ENCODE peak calls at places on chromosome 21, in eight cellular contexts. One of them, this sample, is unnamed.

GRCh38 chr21:46459356-46460112 is 843 bp downstream of the DIP2A start:
- DNase-seq in testis: peak
- DNase-seq in foreskin fibroblast: peak
- DNase-seq in CD8-positive, alpha-beta T cell: no peak
- DNase-seq in tibial artery: peak
- DNase-seq in fibroblast of mammary gland: peak
- DNase-seq in endodermal cell: peak
- DNase-seq in choroid plexus epithelial cell: peak
- DNase-seq in this sample: peak

GRCh38 chr21:43195131-43196021 is 26.6 kb downstream of the CRYAA start:
- DNase-seq in CD8-positive, alpha-beta T cell: peak
- DNase-seq in foreskin fibroblast: no peak
- DNase-seq in tibial artery: no peak
- DNase-seq in testis: peak
- DNase-seq in endodermal cell: peak
- DNase-seq in fibroblast of mammary gland: peak
- DNase-seq in choroid plexus epithelial cell: peak
- DNase-seq in this sample: peak

GRCh38 chr21:34969431-34970036 is 79.6 kb downstream of the RUNX1 start:
- DNase-seq in foreskin fibroblast: no peak
- DNase-seq in choroid plexus epithelial cell: no peak
- DNase-seq in testis: no peak
- DNase-seq in CD8-positive, alpha-beta T cell: no peak
- DNase-seq in fibroblast of mammary gland: no peak
- DNase-seq in endodermal cell: no peak
- DNase-seq in tibial artery: no peak
- DNase-seq in this sample: peak

GRCh38 chr21:37450385-37451044 is 83.9 kb downstream of the DYRK1A start:
- DNase-seq in choroid plexus epithelial cell: peak
- DNase-seq in endodermal cell: no peak
- DNase-seq in fibroblast of mammary gland: peak
- DNase-seq in tibial artery: no peak
- DNase-seq in testis: no peak
- DNase-seq in foreskin fibroblast: peak
- DNase-seq in CD8-positive, alpha-beta T cell: no peak
- DNase-seq in this sample: no peak

GRCh38 chr21:35428489-35428888 is 379.4 kb upstream of the RUNX1 start:
- DNase-seq in choroid plexus epithelial cell: peak
- DNase-seq in fibroblast of mammary gland: peak
- DNase-seq in endodermal cell: peak
- DNase-seq in foreskin fibroblast: peak
- DNase-seq in tibial artery: peak
- DNase-seq in CD8-positive, alpha-beta T cell: peak
- DNase-seq in testis: peak
- DNase-seq in this sample: peak

GRCh38 chr21:38212716-38213115 is 44.1 kb upstream of the KCNJ15 start:
- DNase-seq in foreskin fibroblast: no peak
- DNase-seq in endodermal cell: no peak
- DNase-seq in fibroblast of mammary gland: no peak
- DNase-seq in tibial artery: no peak
- DNase-seq in CD8-positive, alpha-beta T cell: no peak
- DNase-seq in choroid plexus epithelial cell: no peak
- DNase-seq in testis: no peak
- DNase-seq in this sample: no peak

GRCh38 chr21:35222541-35222941 is 173.4 kb upstream of the RUNX1 start:
- DNase-seq in CD8-positive, alpha-beta T cell: no peak
- DNase-seq in testis: no peak
- DNase-seq in fibroblast of mammary gland: no peak
- DNase-seq in endodermal cell: no peak
- DNase-seq in foreskin fibroblast: peak
- DNase-seq in tibial artery: no peak
- DNase-seq in choroid plexus epithelial cell: peak
- DNase-seq in this sample: no peak

GRCh38 chr21:34029724-34030528 is 43.5 kb upstream of the MRPS6 start:
- DNase-seq in foreskin fibroblast: peak
- DNase-seq in endodermal cell: peak
- DNase-seq in CD8-positive, alpha-beta T cell: peak
- DNase-seq in fibroblast of mammary gland: peak
- DNase-seq in testis: peak
- DNase-seq in choroid plexus epithelial cell: peak
- DNase-seq in tibial artery: no peak
- DNase-seq in this sample: peak

GRCh38 chr21:27076035-27076434 is 109.1 kb upstream of the ADAMTS5 start:
- DNase-seq in testis: no peak
- DNase-seq in foreskin fibroblast: no peak
- DNase-seq in choroid plexus epithelial cell: peak
- DNase-seq in tibial artery: no peak
- DNase-seq in CD8-positive, alpha-beta T cell: no peak
- DNase-seq in fibroblast of mammary gland: no peak
- DNase-seq in endodermal cell: no peak
- DNase-seq in this sample: no peak

GRCh38 chr21:25555492-25555891 is 51.8 kb downstream of the MRPL39 start:
- DNase-seq in testis: no peak
- DNase-seq in choroid plexus epithelial cell: no peak
- DNase-seq in fibroblast of mammary gland: no peak
- DNase-seq in endodermal cell: no peak
- DNase-seq in foreskin fibroblast: no peak
- DNase-seq in CD8-positive, alpha-beta T cell: no peak
- DNase-seq in tibial artery: no peak
- DNase-seq in this sample: no peak

GRCh38 chr21:18443686-18444085 is 40.1 kb upstream of the TMPRSS15 start:
- DNase-seq in tibial artery: no peak
- DNase-seq in fibroblast of mammary gland: no peak
- DNase-seq in endodermal cell: no peak
- DNase-seq in foreskin fibroblast: no peak
- DNase-seq in testis: no peak
- DNase-seq in CD8-positive, alpha-beta T cell: no peak
- DNase-seq in choroid plexus epithelial cell: no peak
- DNase-seq in this sample: no peak

GRCh38 chr21:22842875-22843274 is 1844.7 kb downstream of the NCAM2 start:
- DNase-seq in endodermal cell: peak
- DNase-seq in CD8-positive, alpha-beta T cell: no peak
- DNase-seq in testis: no peak
- DNase-seq in foreskin fibroblast: no peak
- DNase-seq in fibroblast of mammary gland: no peak
- DNase-seq in tibial artery: no peak
- DNase-seq in choroid plexus epithelial cell: no peak
- DNase-seq in this sample: no peak

GRCh38 chr21:34579411-34579810 is 35.5 kb downstream of the RCAN1 start:
- DNase-seq in tibial artery: no peak
- DNase-seq in CD8-positive, alpha-beta T cell: no peak
- DNase-seq in foreskin fibroblast: peak
- DNase-seq in fibroblast of mammary gland: peak
- DNase-seq in testis: no peak
- DNase-seq in choroid plexus epithelial cell: peak
- DNase-seq in endodermal cell: peak
- DNase-seq in this sample: peak

GRCh38 chr21:42164064-42164789 is 54.7 kb upstream of the ABCG1 start:
- DNase-seq in testis: peak
- DNase-seq in foreskin fibroblast: peak
- DNase-seq in CD8-positive, alpha-beta T cell: peak
- DNase-seq in endodermal cell: peak
- DNase-seq in choroid plexus epithelial cell: peak
- DNase-seq in fibroblast of mammary gland: no peak
- DNase-seq in tibial artery: peak
- DNase-seq in this sample: no peak

GRCh38 chr21:42163511-42163863 is 55.5 kb upstream of the ABCG1 start:
- DNase-seq in endodermal cell: no peak
- DNase-seq in choroid plexus epithelial cell: no peak
- DNase-seq in CD8-positive, alpha-beta T cell: no peak
- DNase-seq in testis: no peak
- DNase-seq in tibial artery: no peak
- DNase-seq in foreskin fibroblast: no peak
- DNase-seq in fibroblast of mammary gland: no peak
- DNase-seq in this sample: no peak

GRCh38 chr21:42162831-42163510 is 56.0 kb upstream of the ABCG1 start:
- DNase-seq in tibial artery: no peak
- DNase-seq in foreskin fibroblast: no peak
- DNase-seq in endodermal cell: peak
- DNase-seq in fibroblast of mammary gland: peak
- DNase-seq in testis: no peak
- DNase-seq in choroid plexus epithelial cell: no peak
- DNase-seq in CD8-positive, alpha-beta T cell: no peak
- DNase-seq in this sample: no peak

GRCh38 chr21:42165901-42166300 is 53.0 kb upstream of the ABCG1 start:
- DNase-seq in CD8-positive, alpha-beta T cell: no peak
- DNase-seq in fibroblast of mammary gland: no peak
- DNase-seq in testis: peak
- DNase-seq in choroid plexus epithelial cell: no peak
- DNase-seq in foreskin fibroblast: no peak
- DNase-seq in tibial artery: no peak
- DNase-seq in endodermal cell: peak
- DNase-seq in this sample: no peak

GRCh38 chr21:42164818-42165217 is 54.1 kb upstream of the ABCG1 start:
- DNase-seq in fibroblast of mammary gland: no peak
- DNase-seq in foreskin fibroblast: no peak
- DNase-seq in CD8-positive, alpha-beta T cell: no peak
- DNase-seq in tibial artery: no peak
- DNase-seq in endodermal cell: no peak
- DNase-seq in choroid plexus epithelial cell: no peak
- DNase-seq in testis: no peak
- DNase-seq in this sample: no peak
- H3K4me3 ChIP-seq in fibroblast of mammary gland: no peak
- H3K4me3 ChIP-seq in foreskin fibroblast: no peak
- H3K4me3 ChIP-seq in CD8-positive, alpha-beta T cell: no peak
- H3K4me3 ChIP-seq in tibial artery: no peak
- H3K4me3 ChIP-seq in endodermal cell: no peak
- H3K4me3 ChIP-seq in choroid plexus epithelial cell: no peak
- H3K4me3 ChIP-seq in testis: no peak
- H3K4me3 ChIP-seq in this sample: no peak

DNA sequence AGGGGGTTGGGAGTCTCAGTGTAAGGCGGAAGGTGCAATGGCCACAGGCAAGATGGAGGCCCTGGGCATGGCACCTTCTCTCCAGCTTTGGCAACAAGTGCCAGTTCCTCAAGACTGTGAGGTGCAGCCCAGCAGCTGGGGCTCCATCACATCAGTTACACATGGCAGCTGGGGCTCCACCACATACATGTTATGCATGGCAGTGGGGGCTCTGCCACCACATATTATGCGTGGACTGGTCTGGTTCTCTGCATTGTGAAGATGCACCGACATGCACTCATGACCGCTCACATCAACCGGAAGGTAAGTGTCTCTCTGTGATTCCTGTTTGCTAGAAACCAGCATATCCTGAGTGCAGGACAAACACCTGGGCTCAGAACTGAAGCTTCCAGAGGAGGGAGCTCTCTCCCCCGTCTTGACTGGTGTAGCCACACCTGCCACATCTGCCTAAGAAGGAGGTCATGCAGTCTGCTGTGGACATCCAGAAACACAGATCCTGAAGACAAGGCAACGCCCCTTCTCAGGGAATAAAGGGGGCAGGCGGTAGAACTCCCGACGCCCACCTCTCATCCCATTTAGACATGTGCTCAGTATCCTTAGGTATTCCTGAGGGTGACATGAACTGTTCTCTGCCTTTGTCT is 104.1 kb upstream of the TMPRSS2 start:
- DNase-seq in choroid plexus epithelial cell: peak
- DNase-seq in foreskin fibroblast: peak
- DNase-seq in CD8-positive, alpha-beta T cell: no peak
- DNase-seq in endodermal cell: peak
- DNase-seq in testis: no peak
- DNase-seq in fibroblast of mammary gland: peak
- DNase-seq in tibial artery: no peak
- DNase-seq in this sample: no peak
- TF ChIP-seq CTCF in choroid plexus epithelial cell: peak
- TF ChIP-seq CTCF in foreskin fibroblast: peak
- TF ChIP-seq CTCF in CD8-positive, alpha-beta T cell: no peak
- TF ChIP-seq CTCF in endodermal cell: no peak
- TF ChIP-seq CTCF in testis: no peak
- TF ChIP-seq CTCF in fibroblast of mammary gland: peak
- TF ChIP-seq CTCF in tibial artery: no peak
- TF ChIP-seq CTCF in this sample: no peak

GRCh38 chr21:30306821-30307330 is 13.2 kb downstream of the KRTAP26-1 start:
- DNase-seq in CD8-positive, alpha-beta T cell: no peak
- DNase-seq in choroid plexus epithelial cell: no peak
- DNase-seq in fibroblast of mammary gland: no peak
- DNase-seq in tibial artery: no peak
- DNase-seq in foreskin fibroblast: no peak
- DNase-seq in testis: no peak
- DNase-seq in endodermal cell: no peak
- DNase-seq in this sample: no peak

GRCh38 chr21:30305136-30305535 is 15.0 kb downstream of the KRTAP26-1 start:
- DNase-seq in endodermal cell: no peak
- DNase-seq in fibroblast of mammary gland: no peak
- DNase-seq in testis: no peak
- DNase-seq in CD8-positive, alpha-beta T cell: no peak
- DNase-seq in choroid plexus epithelial cell: no peak
- DNase-seq in foreskin fibroblast: no peak
- DNase-seq in tibial artery: no peak
- DNase-seq in this sample: no peak
- H3K4me3 ChIP-seq in endodermal cell: no peak
- H3K4me3 ChIP-seq in fibroblast of mammary gland: no peak
- H3K4me3 ChIP-seq in testis: no peak
- H3K4me3 ChIP-seq in CD8-positive, alpha-beta T cell: no peak
- H3K4me3 ChIP-seq in choroid plexus epithelial cell: no peak
- H3K4me3 ChIP-seq in foreskin fibroblast: no peak
- H3K4me3 ChIP-seq in tibial artery: no peak
- H3K4me3 ChIP-seq in this sample: no peak

GRCh38 chr21:28579986-28580550 is 412.6 kb downstream of the LTN1 start:
- DNase-seq in choroid plexus epithelial cell: peak
- DNase-seq in foreskin fibroblast: no peak
- DNase-seq in testis: no peak
- DNase-seq in endodermal cell: peak
- DNase-seq in tibial artery: no peak
- DNase-seq in CD8-positive, alpha-beta T cell: no peak
- DNase-seq in fibroblast of mammary gland: no peak
- DNase-seq in this sample: no peak

GRCh38 chr21:28580585-28580984 is 412.1 kb downstream of the LTN1 start:
- DNase-seq in tibial artery: no peak
- DNase-seq in endodermal cell: peak
- DNase-seq in foreskin fibroblast: no peak
- DNase-seq in fibroblast of mammary gland: no peak
- DNase-seq in choroid plexus epithelial cell: no peak
- DNase-seq in CD8-positive, alpha-beta T cell: no peak
- DNase-seq in testis: no peak
- DNase-seq in this sample: no peak
- TF ChIP-seq CTCF in tibial artery: no peak
- TF ChIP-seq CTCF in endodermal cell: no peak
- TF ChIP-seq CTCF in foreskin fibroblast: no peak
- TF ChIP-seq CTCF in fibroblast of mammary gland: no peak
- TF ChIP-seq CTCF in choroid plexus epithelial cell: no peak
- TF ChIP-seq CTCF in CD8-positive, alpha-beta T cell: no peak
- TF ChIP-seq CTCF in testis: no peak
- TF ChIP-seq CTCF in this sample: no peak